ENCODE peak calls at places on chromosomes 7 and 10, in five cellular contexts. One of them, this sample, is unnamed.

GRCh38 chr7:67654622-67655021 is 658.0 kb downstream of the TYW1 start:
- DNase-seq in stomach: no peak
- DNase-seq in sigmoid colon: no peak
- DNase-seq in ovary: no peak
- DNase-seq in HCT116: no peak
- DNase-seq in this sample: no peak

GRCh38 chr10:60801538-60801937 is 23.3 kb downstream of the CDK1 start:
- DNase-seq in ovary: no peak
- DNase-seq in stomach: no peak
- DNase-seq in sigmoid colon: no peak
- DNase-seq in HCT116: no peak
- DNase-seq in this sample: no peak

GRCh38 chr10:48798486-48799254 is 114.0 kb downstream of the WDFY4 start:
- DNase-seq in ovary: no peak
- DNase-seq in HCT116: no peak
- DNase-seq in stomach: no peak
- DNase-seq in sigmoid colon: no peak
- DNase-seq in this sample: no peak

GRCh38 chr10:1393481-1393880 is 337.3 kb downstream of the WDR37 start:
- DNase-seq in sigmoid colon: no peak
- DNase-seq in stomach: no peak
- DNase-seq in HCT116: no peak
- DNase-seq in ovary: no peak
- DNase-seq in this sample: no peak

GRCh38 chr7:142188846-142189245 is 69.0 kb downstream of the PRSS58 start:
- DNase-seq in sigmoid colon: no peak
- DNase-seq in stomach: no peak
- DNase-seq in ovary: no peak
- DNase-seq in HCT116: peak
- DNase-seq in this sample: no peak

GRCh38 chr10:38047666-38048065 is 37.2 kb downstream of the ZNF33A start:
- DNase-seq in HCT116: no peak
- DNase-seq in stomach: no peak
- DNase-seq in sigmoid colon: no peak
- DNase-seq in ovary: no peak
- DNase-seq in this sample: no peak

GRCh38 chr10:63120554-63120953 is 12.6 kb upstream of the NRBF2 start:
- DNase-seq in stomach: no peak
- DNase-seq in HCT116: no peak
- DNase-seq in ovary: no peak
- DNase-seq in sigmoid colon: no peak
- DNase-seq in this sample: no peak

GRCh38 chr7:28823582-28823981 is 134.5 kb downstream of the TRIL start:
- DNase-seq in HCT116: no peak
- DNase-seq in stomach: no peak
- DNase-seq in sigmoid colon: no peak
- DNase-seq in ovary: no peak
- DNase-seq in this sample: no peak

GRCh38 chr10:80468002-80468401 is 13.9 kb downstream of the TSPAN14 start:
- DNase-seq in stomach: peak
- DNase-seq in ovary: peak
- DNase-seq in HCT116: no peak
- DNase-seq in sigmoid colon: peak
- DNase-seq in this sample: no peak

GRCh38 chr10:117184821-117185220 is 12.5 kb upstream of the KCNK18 start:
- DNase-seq in stomach: no peak
- DNase-seq in HCT116: no peak
- DNase-seq in ovary: no peak
- DNase-seq in sigmoid colon: no peak
- DNase-seq in this sample: no peak

GRCh38 chr10:1089017-1089689 is 33.0 kb downstream of the WDR37 start:
- DNase-seq in HCT116: no peak
- DNase-seq in ovary: no peak
- DNase-seq in stomach: no peak
- DNase-seq in sigmoid colon: no peak
- DNase-seq in this sample: no peak

GRCh38 chr10:86443936-86444335 is 77.3 kb upstream of the GRID1 start:
- DNase-seq in HCT116: no peak
- DNase-seq in sigmoid colon: no peak
- DNase-seq in ovary: no peak
- DNase-seq in stomach: no peak
- DNase-seq in this sample: no peak

GRCh38 chr10:27908231-27908630 is 90.6 kb downstream of the ODAD2 start:
- DNase-seq in HCT116: no peak
- DNase-seq in stomach: no peak
- DNase-seq in sigmoid colon: no peak
- DNase-seq in ovary: no peak
- DNase-seq in this sample: no peak

GRCh38 chr7:98681951-98682350 is 64.9 kb downstream of the NPTX2 start:
- DNase-seq in sigmoid colon: no peak
- DNase-seq in ovary: no peak
- DNase-seq in stomach: no peak
- DNase-seq in HCT116: no peak
- DNase-seq in this sample: no peak

GRCh38 chr10:119377905-119378736 is 164.4 kb downstream of the RGS10 start:
- DNase-seq in HCT116: no peak
- DNase-seq in stomach: no peak
- DNase-seq in sigmoid colon: no peak
- DNase-seq in ovary: no peak
- DNase-seq in this sample: no peak

GRCh38 chr10:100377830-100378229 is 30.8 kb downstream of the SCD start:
- DNase-seq in stomach: no peak
- DNase-seq in ovary: no peak
- DNase-seq in HCT116: no peak
- DNase-seq in sigmoid colon: no peak
- DNase-seq in this sample: no peak

GRCh38 chr7:4010923-4011656 is 671.0 kb upstream of the FOXK1 start:
- DNase-seq in HCT116: no peak
- DNase-seq in stomach: peak
- DNase-seq in ovary: no peak
- DNase-seq in sigmoid colon: no peak
- DNase-seq in this sample: no peak

GRCh38 chr7:115707236-115707635 is 323.3 kb downstream of the TFEC start:
- DNase-seq in HCT116: peak
- DNase-seq in stomach: no peak
- DNase-seq in ovary: no peak
- DNase-seq in sigmoid colon: no peak
- DNase-seq in this sample: no peak

GRCh38 chr7:150945853-150946825 is 32.0 kb downstream of the KCNH2 start:
- DNase-seq in ovary: no peak
- DNase-seq in sigmoid colon: peak
- DNase-seq in HCT116: no peak
- DNase-seq in stomach: peak
- DNase-seq in this sample: no peak

GRCh38 chr7:55522268-55522902 is 49.9 kb downstream of the VOPP1 start:
- DNase-seq in HCT116: no peak
- DNase-seq in stomach: peak
- DNase-seq in ovary: no peak
- DNase-seq in sigmoid colon: no peak
- DNase-seq in this sample: no peak

GRCh38 chr10:89466599-89467035 is 52.2 kb downstream of the IFIT5 start:
- DNase-seq in sigmoid colon: no peak
- DNase-seq in ovary: no peak
- DNase-seq in HCT116: peak
- DNase-seq in stomach: no peak
- DNase-seq in this sample: peak

GRCh38 chr7:129840757-129841156 is 112.0 kb downstream of the UBE2H start:
- DNase-seq in ovary: no peak
- DNase-seq in stomach: no peak
- DNase-seq in sigmoid colon: no peak
- DNase-seq in HCT116: no peak
- DNase-seq in this sample: no peak

GRCh38 chr7:136728945-136729344 is 139.5 kb upstream of the CHRM2 start:
- DNase-seq in ovary: no peak
- DNase-seq in sigmoid colon: no peak
- DNase-seq in stomach: no peak
- DNase-seq in HCT116: no peak
- DNase-seq in this sample: no peak

GRCh38 chr10:65570143-65571010 is 1355.5 kb upstream of the LRRTM3 start:
- DNase-seq in sigmoid colon: no peak
- DNase-seq in stomach: peak
- DNase-seq in ovary: peak
- DNase-seq in HCT116: peak
- DNase-seq in this sample: peak

GRCh38 chr7:28808786-28809533 is 149.2 kb downstream of the TRIL start:
- DNase-seq in stomach: no peak
- DNase-seq in sigmoid colon: no peak
- DNase-seq in HCT116: no peak
- DNase-seq in ovary: no peak
- DNase-seq in this sample: no peak

GRCh38 chr7:158782638-158783490 is 46.4 kb downstream of the ESYT2 start:
- DNase-seq in sigmoid colon: peak
- DNase-seq in HCT116: no peak
- DNase-seq in stomach: no peak
- DNase-seq in ovary: peak
- DNase-seq in this sample: peak

GRCh38 chr10:34018811-34019210 is 684.3 kb upstream of the NRP1 start:
- DNase-seq in HCT116: no peak
- DNase-seq in stomach: no peak
- DNase-seq in ovary: no peak
- DNase-seq in sigmoid colon: no peak
- DNase-seq in this sample: no peak

GRCh38 chr10:103672345-103672744 is 178.8 kb downstream of the NEURL1 start:
- DNase-seq in sigmoid colon: no peak
- DNase-seq in ovary: no peak
- DNase-seq in stomach: no peak
- DNase-seq in HCT116: no peak
- DNase-seq in this sample: no peak
- TF ChIP-seq POLR2A in sigmoid colon: no peak
- TF ChIP-seq POLR2A in ovary: no peak
- TF ChIP-seq POLR2A in stomach: no peak
- TF ChIP-seq POLR2A in HCT116: no peak
- TF ChIP-seq POLR2A in this sample: no peak

DNA sequence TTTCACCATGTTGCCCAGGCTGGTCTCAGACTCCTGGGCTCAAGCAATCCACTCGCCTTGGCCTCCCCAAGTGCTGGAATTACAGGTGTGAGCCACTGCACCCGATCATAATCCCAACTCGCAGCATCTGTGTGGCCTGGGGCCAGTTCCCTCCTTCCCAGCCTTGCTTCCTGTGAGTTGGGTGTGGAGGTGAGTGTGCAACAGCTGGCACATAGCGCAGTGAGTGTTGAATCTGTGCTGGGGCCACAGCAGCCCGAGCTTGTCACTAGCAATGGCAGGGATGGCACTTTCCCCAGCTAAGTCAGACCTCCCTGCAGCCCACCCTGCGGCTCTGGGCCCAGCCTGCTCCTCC is 12.2 kb downstream of the TMEM184A start:
- DNase-seq in sigmoid colon: no peak
- DNase-seq in stomach: no peak
- DNase-seq in ovary: no peak
- DNase-seq in HCT116: no peak
- DNase-seq in this sample: no peak
- TF ChIP-seq POLR2A in sigmoid colon: no peak
- TF ChIP-seq POLR2A in stomach: no peak
- TF ChIP-seq POLR2A in ovary: no peak
- TF ChIP-seq POLR2A in HCT116: no peak
- TF ChIP-seq POLR2A in this sample: no peak

GRCh38 chr7:134996097-134996550 is 9.8 kb downstream of the AGBL3 start:
- DNase-seq in ovary: no peak
- DNase-seq in stomach: no peak
- DNase-seq in sigmoid colon: no peak
- DNase-seq in HCT116: no peak
- DNase-seq in this sample: no peak

GRCh38 chr7:134993877-134994456 is 7.7 kb downstream of the AGBL3 start:
- DNase-seq in HCT116: no peak
- DNase-seq in stomach: no peak
- DNase-seq in sigmoid colon: no peak
- DNase-seq in ovary: no peak
- DNase-seq in this sample: no peak

GRCh38 chr7:134992626-134993179 is 6.4 kb downstream of the AGBL3 start:
- DNase-seq in stomach: no peak
- DNase-seq in ovary: peak
- DNase-seq in sigmoid colon: no peak
- DNase-seq in HCT116: no peak
- DNase-seq in this sample: no peak

GRCh38 chr7:134997214-134997885 is 11.0 kb downstream of the AGBL3 start:
- DNase-seq in HCT116: no peak
- DNase-seq in sigmoid colon: no peak
- DNase-seq in stomach: no peak
- DNase-seq in ovary: no peak
- DNase-seq in this sample: no peak

GRCh38 chr7:134995239-134996096 is 9.2 kb downstream of the AGBL3 start:
- DNase-seq in ovary: no peak
- DNase-seq in sigmoid colon: no peak
- DNase-seq in HCT116: no peak
- DNase-seq in stomach: no peak
- DNase-seq in this sample: no peak
- TF ChIP-seq POLR2A in ovary: no peak
- TF ChIP-seq POLR2A in sigmoid colon: no peak
- TF ChIP-seq POLR2A in HCT116: no peak
- TF ChIP-seq POLR2A in stomach: no peak
- TF ChIP-seq POLR2A in this sample: no peak

GRCh38 chr7:32515890-32516550 is 20.7 kb downstream of the AVL9 start:
- DNase-seq in sigmoid colon: no peak
- DNase-seq in stomach: no peak
- DNase-seq in ovary: no peak
- DNase-seq in HCT116: no peak
- DNase-seq in this sample: no peak

GRCh38 chr7:32518534-32519140 is 23.3 kb downstream of the AVL9 start:
- DNase-seq in stomach: no peak
- DNase-seq in sigmoid colon: no peak
- DNase-seq in HCT116: peak
- DNase-seq in ovary: no peak
- DNase-seq in this sample: no peak

GRCh38 chr7:32522746-32523145 is 27.5 kb downstream of the AVL9 start:
- DNase-seq in HCT116: no peak
- DNase-seq in sigmoid colon: no peak
- DNase-seq in ovary: no peak
- DNase-seq in stomach: no peak
- DNase-seq in this sample: no peak

GRCh38 chr7:32516551-32517082 is 21.3 kb downstream of the AVL9 start:
- DNase-seq in HCT116: no peak
- DNase-seq in ovary: no peak
- DNase-seq in sigmoid colon: no peak
- DNase-seq in stomach: no peak
- DNase-seq in this sample: no peak

DNA sequence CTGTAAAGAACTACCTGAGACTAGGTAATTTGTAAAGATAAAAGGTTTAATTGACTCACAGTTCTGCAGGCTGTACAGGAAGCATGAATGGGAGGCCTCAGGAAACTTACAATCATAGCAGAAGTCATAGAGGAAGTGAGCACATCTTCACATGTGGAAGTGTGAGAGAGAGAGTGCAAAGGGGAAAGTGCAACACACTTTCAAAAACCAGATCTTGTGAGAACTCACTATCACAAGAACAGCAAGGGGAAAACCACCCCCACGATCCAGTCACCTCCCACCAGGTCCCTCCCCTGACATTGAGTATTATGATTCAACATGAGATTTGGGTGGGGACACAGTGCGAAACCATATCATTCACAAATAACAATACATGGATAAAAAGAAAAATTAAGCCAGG is 24.5 kb downstream of the AVL9 start:
- DNase-seq in sigmoid colon: no peak
- DNase-seq in stomach: no peak
- DNase-seq in ovary: no peak
- DNase-seq in HCT116: no peak
- DNase-seq in this sample: no peak
- TF ChIP-seq POLR2A in sigmoid colon: no peak
- TF ChIP-seq POLR2A in stomach: no peak
- TF ChIP-seq POLR2A in ovary: no peak
- TF ChIP-seq POLR2A in HCT116: no peak
- TF ChIP-seq POLR2A in this sample: no peak

This sample was measured in H54.